ENCODE peak calls at places on chromosomes 16 and 17, in seven cellular contexts. D is hippocampal formation; W is lower leg skin; L is HAP-1; B is stimulated activated CD8-positive, alpha-beta memory T cell treated with anti-CD3 and anti-CD28 coated beads, Interleukin-15, amount 100 ng/mL, for 4 hours; F is psoas muscle; R is K562. E is an unnamed sample.

GRCh38 chr16:1401061-1401757 is 13.3 kb downstream of the UNKL start:
- DNase-seq in D (no peak), W (no peak), L (no peak), B (no peak), F (no peak), R (no peak), E (no peak)

GRCh38 chr17:45293413-45294211 is 23.2 kb downstream of the MAP3K14 start:
- DNase-seq in D (peak), W (peak), L (no peak), B (no peak), F (peak), R (peak), E (peak)

GRCh38 chr16:69564845-69565610 is 738 bp upstream of the NFAT5 start:
- DNase-seq in D (no peak), W (no peak), L (no peak), B (no peak), F (no peak), R (no peak), E (no peak)

GRCh38 chr16:16051132-16051531 is 101.7 kb downstream of the ABCC1 start:
- DNase-seq in D (no peak), W (no peak), L (no peak), B (no peak), F (no peak), R (no peak), E (no peak)

GRCh38 chr16:54475019-54475418 is 188.4 kb upstream of the IRX3 start:
- DNase-seq in D (no peak), W (no peak), L (no peak), B (no peak), F (no peak), R (no peak), E (no peak)

GRCh38 chr17:50501906-50502642 is 6.2 kb upstream of the MYCBPAP start:
- DNase-seq in D (no peak), W (no peak), L (no peak), B (no peak), F (no peak), R (no peak), E (no peak)

GRCh38 chr17:41645371-41646063 is 21.1 kb upstream of the KRT17 start:
- DNase-seq in D (no peak), W (no peak), L (no peak), B (no peak), F (no peak), R (peak), E (peak)

GRCh38 chr16:50326835-50327465 is 41.8 kb downstream of the BRD7 start:
- DNase-seq in D (no peak), W (no peak), L (no peak), B (peak), F (peak), R (no peak), E (no peak)

GRCh38 chr17:55763856-55764255 is 13.0 kb downstream of the PCTP start:
- DNase-seq in D (no peak), W (no peak), L (no peak), B (no peak), F (no peak), R (no peak), E (no peak)

GRCh38 chr16:58970775-58971174 is 236.7 kb upstream of the GOT2 start:
- DNase-seq in D (no peak), W (no peak), L (no peak), B (no peak), F (no peak), R (no peak), E (no peak)